ENCODE peak calls at places on chromosomes 2 and 18, in nine cellular contexts. B is naive thymus-derived CD8-positive, alpha-beta T cell; E is uterus; A is NCI-H1092 treated with DMSO at 0.1 percent for 48 hours; Y is neural progenitor cell; Z is NCI-H1105 treated with DMSO at 0.1 percent for 48 hours; L is ecto neural progenitor cell; G is naive thymus-derived CD4-positive, alpha-beta T cell; U is HFFc6. F is an unnamed sample.

GRCh38 chr18:21742323-21742687 is 1.7 kb downstream of the MIB1 start:
- DNase-seq in B (no peak), E (no peak), A (no peak), Y (no peak), Z (no peak), L (no peak), G (no peak), U (no peak), F (peak)

GRCh38 chr2:85148190-85148589 is 15.0 kb downstream of the TCF7L1 start:
- DNase-seq in B (no peak), E (no peak), A (no peak), Y (no peak), Z (no peak), L (no peak), G (no peak), U (no peak), F (no peak)

GRCh38 chr2:7670905-7671304 is 753.7 kb downstream of the RNF144A start:
- DNase-seq in B (no peak), E (no peak), A (no peak), Y (no peak), Z (no peak), L (no peak), G (no peak), U (no peak), F (no peak)

GRCh38 chr2:111178296-111178695 is 57.6 kb downstream of the BCL2L11 start:
- DNase-seq in B (no peak), E (no peak), A (no peak), Y (no peak), Z (no peak), L (no peak), G (no peak), U (no peak), F (no peak)

GRCh38 chr2:151051584-151052220 is 210.0 kb downstream of the RBM43 start:
- DNase-seq in B (peak), E (no peak), A (peak), Y (peak), Z (peak), L (no peak), G (peak), U (peak), F (peak)

GRCh38 chr2:86646865-86647264 is 23.2 kb upstream of the RNF103 start:
- DNase-seq in B (no peak), E (no peak), A (no peak), Y (no peak), Z (no peak), L (no peak), G (no peak), U (no peak), F (no peak)

GRCh38 chr2:6074303-6074702 is 382.1 kb downstream of the SOX11 start:
- DNase-seq in B (no peak), E (no peak), A (no peak), Y (peak), Z (no peak), L (peak), G (no peak), U (no peak), F (no peak)

GRCh38 chr18:28087173-28087563 is 89.8 kb downstream of the CDH2 start:
- DNase-seq in B (no peak), E (no peak), A (peak), Y (no peak), Z (no peak), L (no peak), G (no peak), U (no peak), F (no peak)

GRCh38 chr2:37283207-37283606 is 41.4 kb downstream of the PRKD3 start:
- DNase-seq in B (no peak), E (no peak), A (no peak), Y (no peak), Z (no peak), L (no peak), G (no peak), U (peak), F (peak)

GRCh38 chr2:236089271-236090026 is 78.7 kb downstream of the GBX2 start:
- DNase-seq in B (no peak), E (no peak), A (no peak), Y (no peak), Z (no peak), L (no peak), G (no peak), U (peak), F (no peak)

GRCh38 chr2:54481686-54482085 is 25.6 kb downstream of the SPTBN1 start:
- DNase-seq in B (no peak), E (no peak), A (no peak), Y (no peak), Z (no peak), L (no peak), G (no peak), U (no peak), F (no peak)

GRCh38 chr2:129469389-129469788 is 510.1 kb upstream of the RAB6C start:
- DNase-seq in B (no peak), E (no peak), A (no peak), Y (no peak), Z (no peak), L (no peak), G (no peak), U (no peak), F (peak)

GRCh38 chr2:196041786-196042185 is 26.9 kb downstream of the DNAH7 start:
- DNase-seq in B (no peak), E (no peak), A (no peak), Y (no peak), Z (no peak), L (no peak), G (no peak), U (no peak), F (no peak)

GRCh38 chr2:46347649-46348280 is 50.6 kb downstream of the EPAS1 start:
- DNase-seq in B (no peak), E (no peak), A (no peak), Y (no peak), Z (no peak), L (no peak), G (no peak), U (no peak), F (no peak)

GRCh38 chr2:134289225-134289624 is 35.4 kb downstream of the MGAT5 start:
- DNase-seq in B (peak), E (no peak), A (no peak), Y (no peak), Z (no peak), L (no peak), G (peak), U (no peak), F (no peak)

GRCh38 chr2:3440486-3440885 is 61.0 kb downstream of the TRAPPC12 start:
- DNase-seq in B (no peak), E (no peak), A (no peak), Y (no peak), Z (no peak), L (no peak), G (no peak), U (no peak), F (no peak)

GRCh38 chr18:44568343-44568742 is 112.3 kb upstream of the SETBP1 start:
- DNase-seq in B (no peak), E (no peak), A (no peak), Y (no peak), Z (no peak), L (no peak), G (no peak), U (no peak), F (no peak)

GRCh38 chr2:104690255-104690999 is 163.5 kb upstream of the POU3F3 start:
- DNase-seq in B (no peak), E (no peak), A (peak), Y (no peak), Z (no peak), L (no peak), G (no peak), U (no peak), F (no peak)

GRCh38 chr2:241116606-241117560 is 14.8 kb upstream of the MTERF4 start:
- DNase-seq in B (no peak), E (no peak), A (no peak), Y (no peak), Z (no peak), L (no peak), G (no peak), U (no peak), F (no peak)

GRCh38 chr2:217142649-217143266 is 282.9 kb upstream of the TNP1 start:
- DNase-seq in B (no peak), E (no peak), A (no peak), Y (peak), Z (peak), L (no peak), G (no peak), U (peak), F (peak)

F was measured in PC-3.